ENCODE peak calls at places on chromosome 2, in six cellular contexts. One of them, this sample, is unnamed.

GRCh38 chr2:31318360-31319336 is 84.7 kb downstream of the EHD3 start:
- ATAC-seq in left ventricle myocardium superior: peak; percentile 61
- ATAC-seq in activated naive CD8-positive, alpha-beta T cell treated with anti-CD3 and anti-CD28 coated beads, Interleukin-2, amount 50 U/mL, for 24 hours: peak; percentile 85
- ATAC-seq in T-helper 17 cell: peak; percentile 68
- ATAC-seq in T-cell: peak; percentile 64
- ATAC-seq in activated CD8-positive, alpha-beta T cell treated with anti-CD3 and anti-CD28 coated beads for 36 hours: peak; percentile 73
- ATAC-seq in this sample: peak; percentile 97

GRCh38 chr2:33215983-33216382 is 260.5 kb upstream of the RASGRP3 start:
- ATAC-seq in activated naive CD8-positive, alpha-beta T cell treated with anti-CD3 and anti-CD28 coated beads, Interleukin-2, amount 50 U/mL, for 24 hours: no peak
- ATAC-seq in activated CD8-positive, alpha-beta T cell treated with anti-CD3 and anti-CD28 coated beads for 36 hours: no peak
- ATAC-seq in left ventricle myocardium superior: no peak
- ATAC-seq in T-cell: no peak
- ATAC-seq in T-helper 17 cell: no peak
- ATAC-seq in this sample: no peak

GRCh38 chr2:168470880-168471475 is 14.9 kb downstream of the CERS6 start:
- ATAC-seq in activated CD8-positive, alpha-beta T cell treated with anti-CD3 and anti-CD28 coated beads for 36 hours: no peak
- ATAC-seq in left ventricle myocardium superior: peak; percentile 52
- ATAC-seq in activated naive CD8-positive, alpha-beta T cell treated with anti-CD3 and anti-CD28 coated beads, Interleukin-2, amount 50 U/mL, for 24 hours: no peak
- ATAC-seq in T-helper 17 cell: no peak
- ATAC-seq in T-cell: peak; percentile 24
- ATAC-seq in this sample: no peak

GRCh38 chr2:98647636-98648035 is 39.2 kb downstream of the UNC50 start:
- ATAC-seq in activated naive CD8-positive, alpha-beta T cell treated with anti-CD3 and anti-CD28 coated beads, Interleukin-2, amount 50 U/mL, for 24 hours: no peak
- ATAC-seq in left ventricle myocardium superior: no peak
- ATAC-seq in T-helper 17 cell: no peak
- ATAC-seq in activated CD8-positive, alpha-beta T cell treated with anti-CD3 and anti-CD28 coated beads for 36 hours: no peak
- ATAC-seq in T-cell: no peak
- ATAC-seq in this sample: no peak

GRCh38 chr2:160402997-160403979 is 90.3 kb downstream of the RBMS1 start:
- ATAC-seq in T-helper 17 cell: no peak
- ATAC-seq in activated CD8-positive, alpha-beta T cell treated with anti-CD3 and anti-CD28 coated beads for 36 hours: no peak
- ATAC-seq in left ventricle myocardium superior: no peak
- ATAC-seq in T-cell: no peak
- ATAC-seq in activated naive CD8-positive, alpha-beta T cell treated with anti-CD3 and anti-CD28 coated beads, Interleukin-2, amount 50 U/mL, for 24 hours: no peak
- ATAC-seq in this sample: no peak

GRCh38 chr2:196171946-196172345 is 568 bp upstream of the STK17B start:
- ATAC-seq in left ventricle myocardium superior: no peak
- ATAC-seq in T-cell: peak; percentile 8
- ATAC-seq in T-helper 17 cell: peak; percentile 1
- ATAC-seq in activated naive CD8-positive, alpha-beta T cell treated with anti-CD3 and anti-CD28 coated beads, Interleukin-2, amount 50 U/mL, for 24 hours: peak; percentile 3
- ATAC-seq in activated CD8-positive, alpha-beta T cell treated with anti-CD3 and anti-CD28 coated beads for 36 hours: peak; percentile 10
- ATAC-seq in this sample: no peak

GRCh38 chr2:239355724-239356123 is 45.1 kb downstream of the HDAC4 start:
- ATAC-seq in T-helper 17 cell: no peak
- ATAC-seq in left ventricle myocardium superior: peak; percentile 63
- ATAC-seq in activated CD8-positive, alpha-beta T cell treated with anti-CD3 and anti-CD28 coated beads for 36 hours: no peak
- ATAC-seq in activated naive CD8-positive, alpha-beta T cell treated with anti-CD3 and anti-CD28 coated beads, Interleukin-2, amount 50 U/mL, for 24 hours: no peak
- ATAC-seq in T-cell: no peak
- ATAC-seq in this sample: no peak

GRCh38 chr2:226143097-226143496 is 656.5 kb downstream of the IRS1 start:
- ATAC-seq in activated CD8-positive, alpha-beta T cell treated with anti-CD3 and anti-CD28 coated beads for 36 hours: no peak
- ATAC-seq in activated naive CD8-positive, alpha-beta T cell treated with anti-CD3 and anti-CD28 coated beads, Interleukin-2, amount 50 U/mL, for 24 hours: no peak
- ATAC-seq in T-cell: no peak
- ATAC-seq in T-helper 17 cell: no peak
- ATAC-seq in left ventricle myocardium superior: no peak
- ATAC-seq in this sample: no peak

GRCh38 chr2:29949042-29949441 is 27.7 kb upstream of the ALK start:
- ATAC-seq in activated naive CD8-positive, alpha-beta T cell treated with anti-CD3 and anti-CD28 coated beads, Interleukin-2, amount 50 U/mL, for 24 hours: no peak
- ATAC-seq in activated CD8-positive, alpha-beta T cell treated with anti-CD3 and anti-CD28 coated beads for 36 hours: no peak
- ATAC-seq in T-helper 17 cell: no peak
- ATAC-seq in left ventricle myocardium superior: no peak
- ATAC-seq in T-cell: no peak
- ATAC-seq in this sample: no peak

GRCh38 chr2:221068123-221068522 is 504.0 kb downstream of the EPHA4 start:
- ATAC-seq in activated naive CD8-positive, alpha-beta T cell treated with anti-CD3 and anti-CD28 coated beads, Interleukin-2, amount 50 U/mL, for 24 hours: no peak
- ATAC-seq in activated CD8-positive, alpha-beta T cell treated with anti-CD3 and anti-CD28 coated beads for 36 hours: no peak
- ATAC-seq in left ventricle myocardium superior: no peak
- ATAC-seq in T-helper 17 cell: no peak
- ATAC-seq in T-cell: no peak
- ATAC-seq in this sample: no peak

GRCh38 chr2:63537306-63537705 is 51.0 kb downstream of the WDPCP start:
- ATAC-seq in activated CD8-positive, alpha-beta T cell treated with anti-CD3 and anti-CD28 coated beads for 36 hours: no peak
- ATAC-seq in T-cell: no peak
- ATAC-seq in left ventricle myocardium superior: no peak
- ATAC-seq in activated naive CD8-positive, alpha-beta T cell treated with anti-CD3 and anti-CD28 coated beads, Interleukin-2, amount 50 U/mL, for 24 hours: no peak
- ATAC-seq in T-helper 17 cell: no peak
- ATAC-seq in this sample: no peak

GRCh38 chr2:72895154-72895553 is 7.9 kb downstream of the SPR start:
- ATAC-seq in left ventricle myocardium superior: no peak
- ATAC-seq in T-helper 17 cell: no peak
- ATAC-seq in T-cell: no peak
- ATAC-seq in activated CD8-positive, alpha-beta T cell treated with anti-CD3 and anti-CD28 coated beads for 36 hours: no peak
- ATAC-seq in activated naive CD8-positive, alpha-beta T cell treated with anti-CD3 and anti-CD28 coated beads, Interleukin-2, amount 50 U/mL, for 24 hours: no peak
- ATAC-seq in this sample: no peak

GRCh38 chr2:42926438-42927333 is 134.3 kb upstream of the HAAO start:
- ATAC-seq in left ventricle myocardium superior: no peak
- ATAC-seq in activated CD8-positive, alpha-beta T cell treated with anti-CD3 and anti-CD28 coated beads for 36 hours: no peak
- ATAC-seq in T-helper 17 cell: no peak
- ATAC-seq in activated naive CD8-positive, alpha-beta T cell treated with anti-CD3 and anti-CD28 coated beads, Interleukin-2, amount 50 U/mL, for 24 hours: no peak
- ATAC-seq in T-cell: no peak
- ATAC-seq in this sample: no peak

GRCh38 chr2:209771474-209772292 is at the start of gene UNC80:
- ATAC-seq in activated CD8-positive, alpha-beta T cell treated with anti-CD3 and anti-CD28 coated beads for 36 hours: peak; percentile 55
- ATAC-seq in T-cell: no peak
- ATAC-seq in left ventricle myocardium superior: peak; percentile 96
- ATAC-seq in activated naive CD8-positive, alpha-beta T cell treated with anti-CD3 and anti-CD28 coated beads, Interleukin-2, amount 50 U/mL, for 24 hours: no peak
- ATAC-seq in T-helper 17 cell: peak; percentile 25
- ATAC-seq in this sample: peak; percentile 24

GRCh38 chr2:47023332-47023731 is 107.7 kb upstream of the MCFD2 start:
- ATAC-seq in T-helper 17 cell: no peak
- ATAC-seq in left ventricle myocardium superior: no peak
- ATAC-seq in T-cell: peak; percentile 93
- ATAC-seq in activated CD8-positive, alpha-beta T cell treated with anti-CD3 and anti-CD28 coated beads for 36 hours: peak; percentile 88
- ATAC-seq in activated naive CD8-positive, alpha-beta T cell treated with anti-CD3 and anti-CD28 coated beads, Interleukin-2, amount 50 U/mL, for 24 hours: peak; percentile 34
- ATAC-seq in this sample: no peak

GRCh38 chr2:158688722-158689121 is 106.4 kb upstream of the DAPL1 start:
- ATAC-seq in activated naive CD8-positive, alpha-beta T cell treated with anti-CD3 and anti-CD28 coated beads, Interleukin-2, amount 50 U/mL, for 24 hours: no peak
- ATAC-seq in activated CD8-positive, alpha-beta T cell treated with anti-CD3 and anti-CD28 coated beads for 36 hours: no peak
- ATAC-seq in left ventricle myocardium superior: no peak
- ATAC-seq in T-cell: no peak
- ATAC-seq in T-helper 17 cell: no peak
- ATAC-seq in this sample: no peak

GRCh38 chr2:33453905-33454479 is 22.5 kb upstream of the RASGRP3 start:
- ATAC-seq in T-cell: no peak
- ATAC-seq in activated naive CD8-positive, alpha-beta T cell treated with anti-CD3 and anti-CD28 coated beads, Interleukin-2, amount 50 U/mL, for 24 hours: no peak
- ATAC-seq in activated CD8-positive, alpha-beta T cell treated with anti-CD3 and anti-CD28 coated beads for 36 hours: no peak
- ATAC-seq in left ventricle myocardium superior: no peak
- ATAC-seq in T-helper 17 cell: no peak
- ATAC-seq in this sample: no peak

GRCh38 chr2:18792226-18792629 is 202.9 kb upstream of the NT5C1B start:
- ATAC-seq in activated naive CD8-positive, alpha-beta T cell treated with anti-CD3 and anti-CD28 coated beads, Interleukin-2, amount 50 U/mL, for 24 hours: no peak
- ATAC-seq in T-helper 17 cell: no peak
- ATAC-seq in T-cell: no peak
- ATAC-seq in activated CD8-positive, alpha-beta T cell treated with anti-CD3 and anti-CD28 coated beads for 36 hours: no peak
- ATAC-seq in left ventricle myocardium superior: no peak
- ATAC-seq in this sample: no peak

GRCh38 chr2:68857855-68858456 is 13.2 kb downstream of the BMP10 start:
- ATAC-seq in left ventricle myocardium superior: no peak
- ATAC-seq in T-helper 17 cell: peak; percentile 59
- ATAC-seq in activated CD8-positive, alpha-beta T cell treated with anti-CD3 and anti-CD28 coated beads for 36 hours: no peak
- ATAC-seq in activated naive CD8-positive, alpha-beta T cell treated with anti-CD3 and anti-CD28 coated beads, Interleukin-2, amount 50 U/mL, for 24 hours: peak; percentile 68
- ATAC-seq in T-cell: no peak
- ATAC-seq in this sample: peak; percentile 96

GRCh38 chr2:152335016-152335850 is at the start of gene FMNL2:
- ATAC-seq in T-helper 17 cell: peak; percentile 74
- ATAC-seq in activated naive CD8-positive, alpha-beta T cell treated with anti-CD3 and anti-CD28 coated beads, Interleukin-2, amount 50 U/mL, for 24 hours: peak; percentile 82
- ATAC-seq in activated CD8-positive, alpha-beta T cell treated with anti-CD3 and anti-CD28 coated beads for 36 hours: peak; percentile 87
- ATAC-seq in left ventricle myocardium superior: peak; percentile 96
- ATAC-seq in T-cell: peak; percentile 88
- ATAC-seq in this sample: peak; percentile 91

GRCh38 chr2:130864830-130865229 is 28.1 kb downstream of the ARHGEF4 start:
- ATAC-seq in activated naive CD8-positive, alpha-beta T cell treated with anti-CD3 and anti-CD28 coated beads, Interleukin-2, amount 50 U/mL, for 24 hours: no peak
- ATAC-seq in activated CD8-positive, alpha-beta T cell treated with anti-CD3 and anti-CD28 coated beads for 36 hours: peak; percentile 56
- ATAC-seq in T-helper 17 cell: peak; percentile 55
- ATAC-seq in T-cell: peak; percentile 67
- ATAC-seq in left ventricle myocardium superior: peak; percentile 96
- ATAC-seq in this sample: no peak

GRCh38 chr2:74575320-74575719 is 20.8 kb downstream of the DOK1 start:
- ATAC-seq in left ventricle myocardium superior: no peak
- ATAC-seq in T-cell: no peak
- ATAC-seq in activated CD8-positive, alpha-beta T cell treated with anti-CD3 and anti-CD28 coated beads for 36 hours: no peak
- ATAC-seq in T-helper 17 cell: no peak
- ATAC-seq in activated naive CD8-positive, alpha-beta T cell treated with anti-CD3 and anti-CD28 coated beads, Interleukin-2, amount 50 U/mL, for 24 hours: no peak
- ATAC-seq in this sample: no peak

GRCh38 chr2:75277111-75277510 is 77.8 kb upstream of the TACR1 start:
- ATAC-seq in activated naive CD8-positive, alpha-beta T cell treated with anti-CD3 and anti-CD28 coated beads, Interleukin-2, amount 50 U/mL, for 24 hours: no peak
- ATAC-seq in activated CD8-positive, alpha-beta T cell treated with anti-CD3 and anti-CD28 coated beads for 36 hours: no peak
- ATAC-seq in T-helper 17 cell: no peak
- ATAC-seq in T-cell: no peak
- ATAC-seq in left ventricle myocardium superior: no peak
- ATAC-seq in this sample: no peak

GRCh38 chr2:57450170-57450569 is 596.4 kb upstream of the VRK2 start:
- ATAC-seq in left ventricle myocardium superior: no peak
- ATAC-seq in activated CD8-positive, alpha-beta T cell treated with anti-CD3 and anti-CD28 coated beads for 36 hours: no peak
- ATAC-seq in T-cell: no peak
- ATAC-seq in T-helper 17 cell: no peak
- ATAC-seq in activated naive CD8-positive, alpha-beta T cell treated with anti-CD3 and anti-CD28 coated beads, Interleukin-2, amount 50 U/mL, for 24 hours: peak; percentile 33
- ATAC-seq in this sample: peak; percentile 83